ENCODE peak calls at places on chromosomes 6 and 20, in seven cellular contexts. One of them, this sample, is unnamed.

GRCh38 chr20:1225263-1225728 is 548 bp upstream of the RAD21L1 start:
- DNase-seq in H1: peak; percentile 75
- DNase-seq in IMR-90: no peak
- DNase-seq in trophoblast cell: peak; percentile 44
- DNase-seq in H9: no peak
- DNase-seq in neuronal stem cell: no peak
- DNase-seq in mesenchymal stem cell: no peak
- DNase-seq in this sample: no peak

GRCh38 chr6:162151050-162151658 is 576.4 kb downstream of the PRKN start:
- DNase-seq in H1: no peak
- DNase-seq in mesenchymal stem cell: peak; percentile 10
- DNase-seq in IMR-90: no peak
- DNase-seq in neuronal stem cell: no peak
- DNase-seq in H9: no peak
- DNase-seq in trophoblast cell: peak; percentile 5
- DNase-seq in this sample: no peak

GRCh38 chr20:6692566-6693168 is 74.8 kb upstream of the BMP2 start:
- DNase-seq in mesenchymal stem cell: peak; percentile 69
- DNase-seq in IMR-90: no peak
- DNase-seq in H1: no peak
- DNase-seq in trophoblast cell: no peak
- DNase-seq in H9: no peak
- DNase-seq in neuronal stem cell: no peak
- DNase-seq in this sample: no peak

GRCh38 chr6:161671117-161671516 is 397.3 kb upstream of the AGPAT4 start:
- DNase-seq in neuronal stem cell: no peak
- DNase-seq in H9: no peak
- DNase-seq in mesenchymal stem cell: no peak
- DNase-seq in trophoblast cell: peak; percentile 14
- DNase-seq in H1: no peak
- DNase-seq in IMR-90: no peak
- DNase-seq in this sample: no peak

GRCh38 chr6:74447013-74447412 is 751.0 kb downstream of the CD109 start:
- DNase-seq in trophoblast cell: peak; percentile 16
- DNase-seq in H1: no peak
- DNase-seq in H9: no peak
- DNase-seq in mesenchymal stem cell: peak; percentile 64
- DNase-seq in IMR-90: peak; percentile 44
- DNase-seq in neuronal stem cell: no peak
- DNase-seq in this sample: no peak

GRCh38 chr20:64161595-64162238 is 2.5 kb upstream of the MYT1 start:
- DNase-seq in neuronal stem cell: peak; percentile 86
- DNase-seq in H9: peak; percentile 87
- DNase-seq in trophoblast cell: peak; percentile 55
- DNase-seq in H1: peak; percentile 85
- DNase-seq in mesenchymal stem cell: peak; percentile 30
- DNase-seq in IMR-90: peak; percentile 38
- DNase-seq in this sample: peak; percentile 88

GRCh38 chr20:4326194-4327065 is 311.1 kb upstream of the RNF24 start:
- DNase-seq in mesenchymal stem cell: no peak
- DNase-seq in H9: no peak
- DNase-seq in IMR-90: peak; percentile 4
- DNase-seq in neuronal stem cell: no peak
- DNase-seq in H1: no peak
- DNase-seq in trophoblast cell: peak; percentile 91
- DNase-seq in this sample: no peak

GRCh38 chr6:13228264-13229204 is 99.8 kb downstream of the TBC1D7 start:
- DNase-seq in H1: no peak
- DNase-seq in trophoblast cell: peak; percentile 99
- DNase-seq in mesenchymal stem cell: no peak
- DNase-seq in H9: no peak
- DNase-seq in IMR-90: no peak
- DNase-seq in neuronal stem cell: no peak
- DNase-seq in this sample: no peak

GRCh38 chr6:74087898-74088297 is 391.9 kb downstream of the CD109 start:
- DNase-seq in neuronal stem cell: no peak
- DNase-seq in H9: no peak
- DNase-seq in IMR-90: peak; percentile 77
- DNase-seq in trophoblast cell: no peak
- DNase-seq in H1: no peak
- DNase-seq in mesenchymal stem cell: peak; percentile 65
- DNase-seq in this sample: peak; percentile 2

GRCh38 chr6:25692472-25692871 is 40.5 kb downstream of the SCGN start:
- DNase-seq in H1: no peak
- DNase-seq in IMR-90: no peak
- DNase-seq in mesenchymal stem cell: no peak
- DNase-seq in neuronal stem cell: peak; percentile 12
- DNase-seq in trophoblast cell: no peak
- DNase-seq in H9: no peak
- DNase-seq in this sample: peak; percentile 8

GRCh38 chr6:25694366-25694765 is 42.4 kb downstream of the SCGN start:
- DNase-seq in IMR-90: no peak
- DNase-seq in mesenchymal stem cell: no peak
- DNase-seq in trophoblast cell: no peak
- DNase-seq in H9: no peak
- DNase-seq in neuronal stem cell: no peak
- DNase-seq in H1: no peak
- DNase-seq in this sample: no peak

GRCh38 chr6:25685896-25686295 is 33.9 kb downstream of the SCGN start:
- DNase-seq in H9: no peak
- DNase-seq in H1: no peak
- DNase-seq in trophoblast cell: no peak
- DNase-seq in mesenchymal stem cell: no peak
- DNase-seq in neuronal stem cell: no peak
- DNase-seq in IMR-90: no peak
- DNase-seq in this sample: no peak

GRCh38 chr6:25691885-25692284 is 39.9 kb downstream of the SCGN start:
- DNase-seq in mesenchymal stem cell: no peak
- DNase-seq in trophoblast cell: no peak
- DNase-seq in IMR-90: no peak
- DNase-seq in neuronal stem cell: no peak
- DNase-seq in H9: no peak
- DNase-seq in H1: no peak
- DNase-seq in this sample: no peak

GRCh38 chr6:25689966-25690365 is 38.0 kb downstream of the SCGN start:
- DNase-seq in IMR-90: no peak
- DNase-seq in H9: no peak
- DNase-seq in mesenchymal stem cell: no peak
- DNase-seq in trophoblast cell: no peak
- DNase-seq in H1: no peak
- DNase-seq in neuronal stem cell: no peak
- DNase-seq in this sample: no peak
- H2BK5ac ChIP-seq in IMR-90: no peak overlapping the region
- H2BK5ac ChIP-seq in H9: no peak overlapping the region
- H2BK5ac ChIP-seq in mesenchymal stem cell: no peak overlapping the region
- H2BK5ac ChIP-seq in trophoblast cell: no peak overlapping the region
- H2BK5ac ChIP-seq in H1: no peak overlapping the region
- H2BK5ac ChIP-seq in neuronal stem cell: no peak overlapping the region
- H2BK5ac ChIP-seq in this sample: no peak overlapping the region

GRCh38 chr20:48041078-48041780 is 255.9 kb upstream of the SULF2 start:
- DNase-seq in IMR-90: no peak
- DNase-seq in trophoblast cell: no peak
- DNase-seq in H1: no peak
- DNase-seq in neuronal stem cell: no peak
- DNase-seq in H9: no peak
- DNase-seq in mesenchymal stem cell: no peak
- DNase-seq in this sample: no peak
- H2BK5ac ChIP-seq in IMR-90: no peak overlapping the region
- H2BK5ac ChIP-seq in trophoblast cell: no peak overlapping the region
- H2BK5ac ChIP-seq in H1: no peak overlapping the region
- H2BK5ac ChIP-seq in neuronal stem cell: no peak overlapping the region
- H2BK5ac ChIP-seq in H9: no peak overlapping the region
- H2BK5ac ChIP-seq in mesenchymal stem cell: no peak overlapping the region
- H2BK5ac ChIP-seq in this sample: no peak overlapping the region

DNA sequence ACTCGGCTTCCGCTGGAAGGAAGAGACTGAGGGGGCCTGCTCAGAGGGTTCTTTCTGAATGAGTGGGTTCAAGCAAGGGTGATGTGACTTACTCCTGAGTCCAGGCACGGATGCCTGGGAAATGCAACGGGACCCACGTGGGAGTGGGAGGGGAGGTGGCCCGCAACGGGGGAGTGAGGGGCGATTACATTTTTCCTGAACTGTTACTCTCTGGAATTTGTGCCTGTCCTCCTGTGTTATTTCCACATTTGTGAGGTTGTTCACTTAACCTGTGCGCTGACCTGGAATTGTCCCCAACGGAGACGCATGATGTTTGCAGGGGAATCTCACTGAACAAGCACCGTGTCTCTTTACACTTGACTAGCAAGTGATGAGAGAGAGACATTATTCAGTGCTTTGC is 209.4 kb downstream of the CDH4 start:
- DNase-seq in H9: no peak
- DNase-seq in neuronal stem cell: no peak
- DNase-seq in trophoblast cell: no peak
- DNase-seq in H1: no peak
- DNase-seq in mesenchymal stem cell: no peak
- DNase-seq in IMR-90: no peak
- DNase-seq in this sample: no peak
- H2BK5ac ChIP-seq in H9: no peak overlapping the region
- H2BK5ac ChIP-seq in neuronal stem cell: no peak overlapping the region
- H2BK5ac ChIP-seq in trophoblast cell: no peak overlapping the region
- H2BK5ac ChIP-seq in H1: no peak overlapping the region
- H2BK5ac ChIP-seq in mesenchymal stem cell: no peak overlapping the region
- H2BK5ac ChIP-seq in IMR-90: no peak overlapping the region
- H2BK5ac ChIP-seq in this sample: no peak overlapping the region

DNA sequence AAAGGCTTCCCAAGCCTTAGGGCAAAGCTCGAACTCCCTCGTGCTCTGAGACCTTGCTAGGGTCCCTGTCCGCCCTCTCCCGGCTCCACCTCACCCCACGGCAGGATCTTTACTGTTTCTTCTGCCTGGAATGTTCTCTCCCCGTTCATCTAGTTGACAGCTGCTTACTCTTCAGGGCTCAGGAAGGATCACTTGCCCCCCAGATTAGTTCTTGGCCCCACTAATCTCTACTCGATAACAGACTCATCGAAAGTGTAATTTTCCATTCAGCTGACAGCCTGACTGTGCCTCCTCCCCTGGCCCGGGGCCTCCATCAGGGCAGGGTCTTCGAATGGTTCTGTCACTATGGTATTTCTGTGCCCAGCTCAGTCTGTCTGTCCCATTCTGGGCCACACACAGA is 3.1 kb downstream of the MAP1LC3A start:
- DNase-seq in trophoblast cell: no peak
- DNase-seq in neuronal stem cell: no peak
- DNase-seq in mesenchymal stem cell: no peak
- DNase-seq in H9: no peak
- DNase-seq in H1: no peak
- DNase-seq in IMR-90: no peak
- DNase-seq in this sample: no peak
- H2BK5ac ChIP-seq in trophoblast cell: no peak overlapping the region
- H2BK5ac ChIP-seq in neuronal stem cell: no peak overlapping the region
- H2BK5ac ChIP-seq in mesenchymal stem cell: no peak overlapping the region
- H2BK5ac ChIP-seq in H9: no peak overlapping the region
- H2BK5ac ChIP-seq in H1: no peak overlapping the region
- H2BK5ac ChIP-seq in IMR-90: no peak overlapping the region
- H2BK5ac ChIP-seq in this sample: no peak overlapping the region

DNA sequence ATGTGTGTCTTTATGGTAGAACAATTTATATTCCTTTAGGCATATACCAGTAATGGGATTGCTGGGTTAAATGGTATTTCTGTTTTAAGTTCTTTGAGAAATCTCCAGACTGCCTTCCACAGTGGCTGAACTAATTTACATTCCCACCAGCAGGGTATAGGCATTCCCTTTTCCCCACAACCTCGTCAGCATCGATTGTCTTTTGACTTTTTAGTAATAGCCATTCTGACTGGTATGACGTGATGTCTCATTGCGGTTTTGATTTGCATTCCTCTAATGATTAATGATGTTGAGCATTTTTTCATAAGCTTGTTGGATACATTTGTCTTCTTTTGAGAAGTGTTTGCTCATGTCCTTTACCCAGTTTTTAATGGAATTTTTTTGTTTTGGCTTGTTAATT is 5.3 kb upstream of the TASP1 start:
- DNase-seq in IMR-90: no peak
- DNase-seq in H1: no peak
- DNase-seq in trophoblast cell: peak; percentile 31
- DNase-seq in neuronal stem cell: no peak
- DNase-seq in H9: no peak
- DNase-seq in mesenchymal stem cell: peak; percentile 6
- DNase-seq in this sample: no peak
- H2BK5ac ChIP-seq in IMR-90: no peak overlapping the region
- H2BK5ac ChIP-seq in H1: no peak overlapping the region
- H2BK5ac ChIP-seq in trophoblast cell: no peak overlapping the region
- H2BK5ac ChIP-seq in neuronal stem cell: no peak overlapping the region
- H2BK5ac ChIP-seq in H9: no peak overlapping the region
- H2BK5ac ChIP-seq in mesenchymal stem cell: no peak overlapping the region
- H2BK5ac ChIP-seq in this sample: no peak overlapping the region

GRCh38 chr6:86153529-86153928 is 510.8 kb upstream of the SYNCRIP start:
- DNase-seq in IMR-90: no peak
- DNase-seq in H9: no peak
- DNase-seq in trophoblast cell: peak; percentile 41
- DNase-seq in neuronal stem cell: no peak
- DNase-seq in mesenchymal stem cell: no peak
- DNase-seq in H1: no peak
- DNase-seq in this sample: no peak
- H2BK5ac ChIP-seq in IMR-90: no peak overlapping the region
- H2BK5ac ChIP-seq in H9: no peak overlapping the region
- H2BK5ac ChIP-seq in trophoblast cell: no peak overlapping the region
- H2BK5ac ChIP-seq in neuronal stem cell: no peak overlapping the region
- H2BK5ac ChIP-seq in mesenchymal stem cell: no peak overlapping the region
- H2BK5ac ChIP-seq in H1: no peak overlapping the region
- H2BK5ac ChIP-seq in this sample: no peak overlapping the region

GRCh38 chr6:17059022-17059421 is 42.8 kb upstream of the STMND1 start:
- DNase-seq in trophoblast cell: no peak
- DNase-seq in IMR-90: no peak
- DNase-seq in H9: no peak
- DNase-seq in H1: no peak
- DNase-seq in mesenchymal stem cell: no peak
- DNase-seq in neuronal stem cell: no peak
- DNase-seq in this sample: no peak

GRCh38 chr6:17066610-17067009 is 35.2 kb upstream of the STMND1 start:
- DNase-seq in trophoblast cell: no peak
- DNase-seq in H1: no peak
- DNase-seq in mesenchymal stem cell: no peak
- DNase-seq in IMR-90: peak; percentile 16
- DNase-seq in H9: no peak
- DNase-seq in neuronal stem cell: no peak
- DNase-seq in this sample: no peak

GRCh38 chr6:17059820-17060219 is 42.0 kb upstream of the STMND1 start:
- DNase-seq in mesenchymal stem cell: no peak
- DNase-seq in H9: no peak
- DNase-seq in IMR-90: no peak
- DNase-seq in neuronal stem cell: no peak
- DNase-seq in trophoblast cell: no peak
- DNase-seq in H1: no peak
- DNase-seq in this sample: no peak

GRCh38 chr6:17061097-17061496 is 40.8 kb upstream of the STMND1 start:
- DNase-seq in trophoblast cell: no peak
- DNase-seq in H1: no peak
- DNase-seq in mesenchymal stem cell: no peak
- DNase-seq in IMR-90: no peak
- DNase-seq in neuronal stem cell: no peak
- DNase-seq in H9: no peak
- DNase-seq in this sample: peak; percentile 18

DNA sequence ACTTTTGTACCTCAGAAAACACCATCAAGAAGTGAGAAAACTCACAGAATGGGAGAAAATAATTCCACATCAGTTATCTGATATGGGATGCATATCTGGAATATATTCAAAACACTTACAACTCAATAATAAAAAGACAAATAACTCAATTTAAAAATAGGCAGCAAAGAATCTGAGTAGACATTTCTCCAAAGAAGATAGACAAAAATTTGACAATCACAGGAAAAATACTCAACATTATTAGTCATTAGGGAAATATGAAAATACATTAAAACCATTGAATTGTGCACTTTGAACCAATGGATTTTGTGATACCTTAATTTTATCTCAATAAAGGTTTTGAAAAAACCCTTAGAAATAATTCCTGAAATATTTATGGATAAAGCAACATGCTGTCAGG is 36.9 kb upstream of the STMND1 start:
- DNase-seq in H1: no peak
- DNase-seq in IMR-90: no peak
- DNase-seq in neuronal stem cell: no peak
- DNase-seq in trophoblast cell: no peak
- DNase-seq in mesenchymal stem cell: no peak
- DNase-seq in H9: no peak
- DNase-seq in this sample: no peak
- H2BK5ac ChIP-seq in H1: no peak overlapping the region
- H2BK5ac ChIP-seq in IMR-90: no peak overlapping the region
- H2BK5ac ChIP-seq in neuronal stem cell: no peak overlapping the region
- H2BK5ac ChIP-seq in trophoblast cell: no peak overlapping the region
- H2BK5ac ChIP-seq in mesenchymal stem cell: no peak overlapping the region
- H2BK5ac ChIP-seq in H9: no peak overlapping the region
- H2BK5ac ChIP-seq in this sample: no peak overlapping the region

This sample was measured in mesendoderm.